ENCODE peak calls at places on chromosomes 3 and 15, in eight cellular contexts. N is psoas muscle, M is uterus, E is body of pancreas, Y is left ventricle myocardium inferior, X is GM23338, Z is caudate nucleus, K is right cardiac atrium. W is an unnamed sample.

GRCh38 chr3:31370681-31371080 is 162.0 kb upstream of the STT3B start:
- DNase-seq in N (no peak), E (no peak), M (no peak), Z (no peak), Y (no peak), X (no peak), K (no peak), W (no peak)

GRCh38 chr15:42012937-42013482 is 7.8 kb downstream of the PLA2G4E start:
- DNase-seq in X (no peak), N (no peak), Y (no peak), M (no peak), E (no peak), K (no peak), Z (no peak), W (no peak)

GRCh38 chr3:152127058-152127457 is 141.7 kb upstream of the MBNL1 start:
- DNase-seq in M (no peak), N (no peak), E (no peak), K (no peak), Y (no peak), X (no peak), Z (no peak), W (no peak)

GRCh38 chr15:43376017-43376705 is 5.3 kb downstream of the TUBGCP4 start:
- DNase-seq in K (no peak), N (no peak), M (no peak), Z (no peak), Y (no peak), E (peak), X (peak), W (no peak)

GRCh38 chr3:144496116-144496835 is 524.7 kb downstream of the DIPK2A start:
- DNase-seq in E (no peak), M (no peak), K (no peak), Y (no peak), Z (no peak), X (no peak), N (no peak), W (no peak)

GRCh38 chr15:30992073-30992363 is 590 bp upstream of the MTMR10 start:
- DNase-seq in K (no peak), E (no peak), M (no peak), X (no peak), N (no peak), Y (no peak), Z (no peak), W (no peak)

GRCh38 chr3:99871231-99871898 is 53.7 kb downstream of the CMSS1 start:
- DNase-seq in Y (no peak), K (no peak), X (no peak), M (no peak), N (no peak), E (no peak), Z (no peak), W (no peak)

GRCh38 chr3:51477360-51477711 is 22.5 kb downstream of the DCAF1 start:
- DNase-seq in E (no peak), K (no peak), Y (no peak), X (no peak), M (no peak), Z (no peak), N (no peak), W (no peak)

GRCh38 chr15:26580943-26581342 is 191.9 kb downstream of the GABRB3 start:
- DNase-seq in E (no peak), M (no peak), K (no peak), Z (no peak), X (no peak), N (no peak), Y (no peak), W (no peak)

GRCh38 chr15:46892621-46893160 is 824.6 kb upstream of the SEMA6D start:
- DNase-seq in N (no peak), X (no peak), K (no peak), E (no peak), Z (no peak), M (no peak), Y (no peak), W (no peak)

GRCh38 chr3:63912768-63913588 is 795 bp upstream of the SCAANT1 start:
- DNase-seq in E (peak), Y (peak), K (peak), M (peak), N (peak), X (peak), Z (no peak), W (peak)

GRCh38 chr3:75951941-75952340 is 166.6 kb upstream of the ZNF717 start:
- DNase-seq in E (no peak), M (no peak), N (no peak), Y (no peak), Z (no peak), X (no peak), K (no peak), W (no peak)

GRCh38 chr15:65115086-65115485 is at the start of gene UBAP1L:
- DNase-seq in E (no peak), K (no peak), Z (no peak), Y (no peak), X (no peak), N (no peak), M (no peak), W (no peak)

GRCh38 chr3:154552338-154552737 is 122.3 kb upstream of the GPR149 start:
- DNase-seq in E (no peak), X (peak), K (no peak), M (no peak), Y (no peak), Z (no peak), N (no peak), W (no peak)

GRCh38 chr3:19213608-19214220 is 65.4 kb downstream of the KCNH8 start:
- DNase-seq in X (peak), M (no peak), Z (no peak), E (no peak), Y (no peak), N (no peak), K (no peak), W (no peak)

GRCh38 chr3:189635385-189635784 is 4.2 kb downstream of the TP63 start:
- DNase-seq in Y (no peak), K (no peak), Z (no peak), E (no peak), X (peak), M (no peak), N (no peak), W (no peak)

GRCh38 chr3:71371282-71371681 is 212.2 kb downstream of the FOXP1 start:
- DNase-seq in K (no peak), E (no peak), Y (no peak), M (no peak), N (no peak), Z (no peak), X (no peak), W (no peak)

GRCh38 chr3:55750525-55750924 is 263.4 kb upstream of the WNT5A start:
- DNase-seq in E (no peak), Y (no peak), X (no peak), Z (no peak), N (no peak), K (no peak), M (no peak), W (no peak)

GRCh38 chr3:155744091-155744625 is 713 bp downstream of the PLCH1 start:
- DNase-seq in N (peak), M (peak), Y (peak), Z (peak), K (peak), X (peak), E (peak), W (peak)

GRCh38 chr3:31370093-31370666 is 162.5 kb upstream of the STT3B start:
- DNase-seq in K (no peak), Y (no peak), X (no peak), E (no peak), N (no peak), Z (no peak), M (no peak), W (no peak)

GRCh38 chr15:52778457-52778856 is 11.7 kb downstream of the ONECUT1 start:
- DNase-seq in X (peak), Z (no peak), Y (no peak), M (no peak), N (no peak), E (no peak), K (no peak), W (no peak)

GRCh38 chr3:194671511-194671899 is 486 bp downstream of the LSG1 start:
- DNase-seq in Y (no peak), Z (no peak), X (peak), M (no peak), K (no peak), N (no peak), E (no peak), W (no peak)

GRCh38 chr3:36729204-36730056 is 34.9 kb downstream of the DCLK3 start:
- DNase-seq in Z (no peak), K (no peak), X (peak), N (no peak), E (no peak), M (no peak), Y (no peak), W (no peak)

GRCh38 chr3:126432361-126432760 is 37.7 kb downstream of the CFAP100 start:
- DNase-seq in Z (no peak), M (no peak), X (no peak), Y (no peak), E (no peak), K (no peak), N (no peak), W (no peak)

GRCh38 chr3:126433496-126434263 is 39.0 kb downstream of the CFAP100 start:
- DNase-seq in Z (no peak), M (no peak), X (no peak), N (peak), Y (peak), E (no peak), K (peak), W (no peak)

GRCh38 chr3:126432901-126433480 is 38.3 kb downstream of the CFAP100 start:
- DNase-seq in Y (no peak), X (no peak), K (no peak), Z (no peak), M (no peak), E (no peak), N (no peak), W (peak)

GRCh38 chr3:126434264-126434590 is 39.5 kb downstream of the CFAP100 start:
- DNase-seq in Z (no peak), K (no peak), Y (no peak), M (no peak), X (no peak), E (no peak), N (no peak), W (no peak)

GRCh38 chr3:126431103-126431534 is 36.4 kb downstream of the CFAP100 start:
- DNase-seq in Y (no peak), X (no peak), E (no peak), K (no peak), N (no peak), M (no peak), Z (no peak), W (no peak)
- H3K27ac ChIP-seq in Y (no peak), X (no peak), E (no peak), K (no peak), N (no peak), M (no peak), Z (no peak), W (no peak)

GRCh38 chr3:133570139-133570936 is 3.1 kb upstream of the CDV3 start:
- DNase-seq in N (no peak), E (peak), X (peak), K (no peak), Z (no peak), Y (no peak), M (no peak), W (no peak)
- H3K27ac ChIP-seq in N (no peak), E (peak), X (no peak), K (no peak), Z (no peak), Y (peak), M (peak), W (no peak)

DNA sequence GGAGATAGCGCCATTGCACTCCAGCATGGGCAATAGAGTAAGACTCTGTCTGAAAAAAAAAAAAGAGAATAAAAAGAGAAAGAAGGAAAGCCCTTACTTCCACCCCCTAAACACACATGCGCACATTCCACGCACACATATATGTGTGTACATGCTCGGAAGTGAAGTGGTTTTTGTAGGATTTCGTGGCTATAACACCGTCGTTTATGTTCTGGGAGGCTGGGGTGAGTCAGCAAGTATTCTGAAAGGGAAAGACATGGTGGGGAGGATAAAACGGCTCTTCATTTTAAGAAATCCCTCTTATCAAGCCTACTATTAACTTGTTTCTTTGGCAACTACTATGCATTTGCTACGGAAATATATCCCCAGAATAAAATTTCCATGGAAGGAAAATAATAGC is 422.8 kb upstream of the TBL1XR1 start:
- DNase-seq in Y (no peak), K (no peak), X (no peak), Z (no peak), N (no peak), E (no peak), M (no peak), W (no peak)
- H3K27ac ChIP-seq in Y (peak), K (no peak), X (no peak), Z (peak), N (no peak), E (peak), M (no peak), W (no peak)

GRCh38 chr15:53861792-53862191 is 102.3 kb upstream of the WDR72 start:
- DNase-seq in X (no peak), K (no peak), N (no peak), M (no peak), Y (no peak), Z (no peak), E (no peak), W (no peak)

GRCh38 chr15:53862371-53862770 is 102.9 kb upstream of the WDR72 start:
- DNase-seq in X (no peak), Y (no peak), M (no peak), Z (no peak), E (no peak), K (no peak), N (no peak), W (no peak)
- H3K27ac ChIP-seq in X (no peak), Y (no peak), M (no peak), Z (no peak), E (no peak), K (no peak), N (no peak), W (no peak)

GRCh38 chr15:86337071-86337470 is 257.4 kb downstream of the AGBL1 start:
- DNase-seq in M (no peak), K (no peak), E (no peak), Y (no peak), X (no peak), Z (no peak), N (no peak), W (no peak)
- H3K27ac ChIP-seq in M (no peak), K (no peak), E (no peak), Y (no peak), X (no peak), Z (no peak), N (no peak), W (no peak)

DNA sequence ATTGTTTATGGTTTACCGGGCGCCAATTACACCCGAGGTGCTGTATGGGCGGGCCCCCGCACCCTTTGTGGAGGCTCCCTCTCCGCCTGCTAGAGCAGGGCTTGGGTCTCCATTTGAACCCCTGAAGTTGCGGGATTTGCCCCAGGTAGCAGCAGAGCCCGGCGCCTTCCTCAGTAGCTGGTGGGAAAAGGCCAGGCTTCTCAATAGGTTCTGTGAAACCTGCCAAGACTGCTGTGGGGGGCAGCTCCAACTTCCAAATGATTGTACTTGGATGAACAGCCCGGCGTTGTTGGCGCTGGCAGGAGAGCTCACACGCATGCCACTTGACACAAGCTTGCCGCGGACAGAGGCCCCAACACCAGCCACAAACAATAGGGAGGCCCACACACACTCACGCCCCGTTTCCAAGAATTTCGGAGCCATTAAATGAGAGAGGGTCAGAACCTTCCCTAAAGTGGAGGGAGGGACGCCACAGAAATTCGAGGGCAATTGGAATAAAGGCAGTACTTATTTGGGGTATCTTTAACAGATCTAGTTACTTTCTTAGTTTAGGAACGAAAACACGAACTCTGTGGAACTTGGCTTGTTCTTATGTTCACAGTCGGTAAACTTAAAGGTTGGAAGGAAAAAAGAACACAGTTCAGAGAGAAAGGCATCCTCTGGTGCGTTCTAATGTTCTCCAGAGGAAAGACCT is 1.4 kb downstream of the EPHB3 start:
- DNase-seq in Y (no peak), X (no peak), N (no peak), Z (no peak), E (no peak), M (peak), K (peak), W (peak)
- H3K27ac ChIP-seq in Y (peak), X (no peak), N (no peak), Z (no peak), E (peak), M (peak), K (no peak), W (peak)

GRCh38 chr15:22795206-22796063 is 9.0 kb downstream of the NIPA1 start:
- DNase-seq in Y (no peak), Z (no peak), N (no peak), M (no peak), X (no peak), K (no peak), E (no peak), W (no peak)
- H3K27ac ChIP-seq in Y (no peak), Z (no peak), N (no peak), M (no peak), X (peak), K (no peak), E (no peak), W (no peak)

GRCh38 chr15:89444241-89444797 is 52.1 kb downstream of the RHCG start:
- DNase-seq in Y (no peak), M (no peak), N (no peak), Z (no peak), X (no peak), K (no peak), E (no peak), W (no peak)
- H3K27ac ChIP-seq in Y (no peak), M (no peak), N (no peak), Z (no peak), X (no peak), K (no peak), E (no peak), W (no peak)

DNA sequence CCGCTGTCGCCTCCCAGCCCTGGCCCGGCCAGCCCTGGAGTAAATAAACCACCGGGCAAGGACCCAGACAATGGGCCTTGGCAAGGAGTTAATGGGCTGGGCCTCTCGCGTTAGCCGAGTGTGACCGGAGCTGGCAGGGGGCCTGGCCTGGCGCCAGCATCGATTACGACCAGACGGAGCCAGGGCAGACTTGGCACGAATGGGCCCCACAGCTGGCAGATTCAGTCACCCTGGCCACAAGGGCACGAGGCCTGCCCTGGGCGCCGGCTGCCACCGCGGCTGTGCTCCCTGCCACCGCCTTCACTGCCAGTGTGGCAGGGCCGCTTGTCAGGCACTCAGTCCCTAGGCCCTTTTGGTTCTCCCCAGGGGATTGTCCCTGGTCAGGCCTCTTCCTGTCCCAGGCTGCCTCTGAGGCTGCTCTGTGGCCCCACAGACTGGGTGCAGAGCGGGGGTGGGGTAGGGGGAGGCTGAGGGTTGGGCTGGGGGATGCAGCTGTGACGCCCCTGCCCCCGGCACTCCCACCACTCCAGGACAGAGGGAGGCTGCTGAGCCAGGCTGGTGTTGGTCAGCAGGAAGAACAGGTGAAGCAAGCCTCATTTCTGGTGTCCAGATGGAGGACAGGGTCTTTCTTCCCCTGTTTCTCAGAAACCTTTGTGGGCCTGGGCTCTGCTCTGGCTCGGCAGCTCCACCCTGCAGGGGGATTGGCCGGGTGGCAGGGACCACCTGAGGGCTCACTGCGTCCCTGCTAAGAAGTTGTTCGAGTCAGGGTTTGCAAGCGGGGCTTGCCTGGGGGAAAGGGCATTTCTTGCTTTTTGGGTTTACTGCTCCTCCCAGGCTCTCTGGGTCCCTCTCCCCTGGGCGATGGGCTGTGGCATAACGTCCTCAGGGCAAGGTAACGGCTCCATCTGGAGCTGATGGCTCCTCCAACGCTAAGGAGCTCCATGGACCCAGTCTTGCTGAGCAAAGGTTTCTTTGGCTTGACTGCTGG is 30.5 kb upstream of the SRP14 start:
- DNase-seq in Z (peak), N (peak), E (peak), X (peak), M (peak), Y (peak), K (peak), W (peak)
- H3K27ac ChIP-seq in Z (peak), N (peak), E (peak), X (no peak), M (peak), Y (peak), K (peak), W (peak)

GRCh38 chr3:23004971-23005370 is 198.2 kb upstream of the UBE2E2 start:
- DNase-seq in K (no peak), Y (no peak), M (no peak), X (no peak), Z (no peak), E (no peak), N (no peak), W (no peak)
- H3K27ac ChIP-seq in K (no peak), Y (no peak), M (no peak), X (no peak), Z (no peak), E (no peak), N (no peak), W (no peak)

W was measured in ovary.